ENCODE peak calls at places on chromosome X, in six cellular contexts. K is CD8-positive, alpha-beta T cell; J is H9; F is cardiac muscle cell; N is hepatocyte; X is naive thymus-derived CD4-positive, alpha-beta T cell. O is an unnamed sample. For H3K9me3, the result is how much of the 10 kb centered on the place peaks cover.

GRCh38 chrX:31909850-31910547 is 838.2 kb upstream of the FTHL17 start:
- DNase-seq in K (no peak), J (no peak), F (no peak), N (no peak), X (no peak), O (no peak)

GRCh38 chrX:151970661-151971060 is 3.8 kb downstream of the GABRE start:
- DNase-seq in K (no peak), J (no peak), F (peak), N (peak), X (no peak), O (peak)

GRCh38 chrX:124211312-124211942 is 121.0 kb upstream of the TEX13D start:
- DNase-seq in K (no peak), J (no peak), F (peak), N (peak), X (peak), O (no peak)

GRCh38 chrX:806586-806985 is 176.0 kb downstream of the SHOX start:
- DNase-seq in K (no peak), J (no peak), F (no peak), N (no peak), X (no peak), O (no peak)

GRCh38 chrX:131614241-131614640 is 70.4 kb downstream of the OR13H1 start:
- DNase-seq in K (no peak), J (no peak), F (no peak), N (no peak), X (no peak), O (no peak)

GRCh38 chrX:2385224-2385623 is 115.6 kb downstream of the DHRSX start:
- DNase-seq in K (no peak), J (no peak), F (peak), N (no peak), X (no peak), O (no peak)

GRCh38 chrX:45783002-45783401 is 582.3 kb upstream of the DIPK2B start:
- DNase-seq in K (no peak), J (no peak), F (no peak), N (no peak), X (no peak), O (no peak)

GRCh38 chrX:13778916-13779315 is 38.0 kb downstream of the GPM6B start:
- DNase-seq in K (no peak), J (no peak), F (peak), N (no peak), X (no peak), O (no peak)

GRCh38 chrX:30620980-30621716 is 32.1 kb upstream of the GK start:
- DNase-seq in K (no peak), J (no peak), F (peak), N (peak), X (no peak), O (no peak)

GRCh38 chrX:153831435-153832150 is 1.2 kb upstream of the PDZD4 start:
- DNase-seq in K (no peak), J (no peak), F (no peak), N (no peak), X (no peak), O (no peak)

GRCh38 chrX:39451061-39451460 is 646.7 kb downstream of the BCOR start:
- DNase-seq in K (no peak), J (no peak), F (no peak), N (no peak), X (no peak), O (no peak)

GRCh38 chrX:45172890-45173289 is 27.8 kb downstream of the DIPK2B start:
- DNase-seq in K (no peak), J (no peak), F (peak), N (peak), X (no peak), O (no peak)

GRCh38 chrX:133999013-133999705 is 13.8 kb upstream of the GPC3 start:
- DNase-seq in K (no peak), J (no peak), F (peak), N (no peak), X (no peak), O (no peak)

GRCh38 chrX:43882294-43882681 is at the start of gene MAOB:
- DNase-seq in K (no peak), J (peak), F (no peak), N (peak), X (peak), O (peak)

GRCh38 chrX:119190251-119190651 is 45.8 kb upstream of the PGRMC1 start:
- DNase-seq in K (no peak), J (no peak), F (peak), N (no peak), X (no peak), O (no peak)

GRCh38 chrX:19721726-19722370 is 165.6 kb downstream of the SH3KBP1 start:
- DNase-seq in K (no peak), J (no peak), F (no peak), N (no peak), X (no peak), O (no peak)

GRCh38 chrX:109826954-109827708 is 94.1 kb upstream of the ACSL4 start:
- DNase-seq in K (no peak), J (no peak), F (peak), N (peak), X (no peak), O (peak)

GRCh38 chrX:38215141-38215540 is 5.5 kb downstream of the SRPX start:
- DNase-seq in K (no peak), J (no peak), F (peak), N (no peak), X (no peak), O (no peak)

GRCh38 chrX:111634823-111635410 is 46.1 kb upstream of the ALG13 start:
- DNase-seq in K (no peak), J (no peak), F (no peak), N (no peak), X (no peak), O (no peak)

GRCh38 chrX:115650916-115651315 is 89.9 kb downstream of the PLS3 start:
- DNase-seq in K (no peak), J (peak), F (peak), N (peak), X (no peak), O (no peak)

GRCh38 chrX:101078716-101079115 is at the start of gene TMEM35A:
- DNase-seq in K (no peak), J (peak), F (peak), N (peak), X (no peak), O (no peak)

GRCh38 chrX:143648705-143649104 is 12.8 kb upstream of the SLITRK4 start:
- DNase-seq in K (no peak), J (peak), F (peak), N (peak), X (no peak), O (no peak)

GRCh38 chrX:110146521-110146920 is 143.6 kb downstream of the TMEM164 start:
- DNase-seq in K (no peak), J (no peak), F (peak), N (peak), X (peak), O (peak)

GRCh38 chrX:107894038-107894437 is 68.4 kb downstream of the MID2 start:
- DNase-seq in K (peak), J (no peak), F (peak), N (peak), X (peak), O (peak)

GRCh38 chrX:149286940-149287349 is 218.2 kb downstream of the IDS start:
- DNase-seq in K (peak), J (peak), F (peak), N (peak), X (peak), O (peak)

GRCh38 chrX:153398275-153398960 is 2.7 kb downstream of the PNMA6E start:
- DNase-seq in K (no peak), J (no peak), F (no peak), N (no peak), X (no peak), O (no peak)

GRCh38 chrX:45513042-45513441 is 312.4 kb upstream of the DIPK2B start:
- DNase-seq in K (no peak), J (no peak), F (no peak), N (no peak), X (no peak), O (no peak)

GRCh38 chrX:108447303-108447702 is 7.7 kb downstream of the COL4A5 start:
- DNase-seq in K (no peak), J (no peak), F (peak), N (no peak), X (no peak), O (no peak)

GRCh38 chrX:68693481-68694410 is 46.3 kb downstream of the STARD8 start:
- DNase-seq in K (no peak), J (peak), F (peak), N (peak), X (no peak), O (no peak)

GRCh38 chrX:70508296-70508911 is 63.8 kb downstream of the DLG3 start:
- DNase-seq in K (no peak), J (peak), F (peak), N (no peak), X (no peak), O (no peak)

GRCh38 chrX:103157511-103158316 is 57.2 kb upstream of the BEX4 start:
- DNase-seq in K (no peak), J (no peak), F (peak), N (peak), X (peak), O (peak)

GRCh38 chrX:106608016-106608415 is 3.8 kb upstream of the RADX start:
- DNase-seq in K (peak), J (no peak), F (no peak), N (no peak), X (peak), O (peak)

GRCh38 chrX:155237719-155238118 is 21.5 kb downstream of the VBP1 start:
- DNase-seq in K (no peak), J (no peak), F (no peak), N (no peak), X (no peak), O (no peak)

GRCh38 chrX:155247497-155247896 is 16.8 kb downstream of the RAB39B start:
- DNase-seq in K (no peak), J (no peak), F (no peak), N (no peak), X (no peak), O (no peak)

GRCh38 chrX:155246748-155247147 is 17.5 kb downstream of the RAB39B start:
- DNase-seq in K (no peak), J (no peak), F (no peak), N (no peak), X (no peak), O (no peak)

DNA sequence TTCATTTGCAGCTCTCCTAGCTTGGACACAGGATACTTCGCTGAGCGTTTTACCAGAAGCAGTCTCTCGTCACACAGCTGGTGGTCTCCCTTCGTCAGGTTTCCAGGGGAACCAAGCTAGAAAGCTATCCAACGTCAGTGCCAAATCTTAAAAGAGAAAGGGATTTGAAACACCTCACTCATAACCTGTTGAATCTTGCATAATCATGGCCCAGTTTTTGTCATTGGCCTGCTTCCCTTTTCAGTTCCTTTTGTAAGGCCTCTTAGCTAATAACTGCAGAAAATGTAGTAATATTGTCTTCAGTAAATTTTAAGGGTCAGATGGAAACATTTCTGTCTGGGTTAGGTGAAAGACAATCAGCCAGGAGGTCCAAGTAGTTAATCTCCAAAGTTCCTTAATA is 22.0 kb downstream of the RAB39B start:
- DNase-seq in K (no peak), J (no peak), F (no peak), N (no peak), X (no peak), O (no peak)
- H3K9me3 ChIP-seq in K (under half), J (under half), F (under half), N (under half), X (under half), O (under half)

DNA sequence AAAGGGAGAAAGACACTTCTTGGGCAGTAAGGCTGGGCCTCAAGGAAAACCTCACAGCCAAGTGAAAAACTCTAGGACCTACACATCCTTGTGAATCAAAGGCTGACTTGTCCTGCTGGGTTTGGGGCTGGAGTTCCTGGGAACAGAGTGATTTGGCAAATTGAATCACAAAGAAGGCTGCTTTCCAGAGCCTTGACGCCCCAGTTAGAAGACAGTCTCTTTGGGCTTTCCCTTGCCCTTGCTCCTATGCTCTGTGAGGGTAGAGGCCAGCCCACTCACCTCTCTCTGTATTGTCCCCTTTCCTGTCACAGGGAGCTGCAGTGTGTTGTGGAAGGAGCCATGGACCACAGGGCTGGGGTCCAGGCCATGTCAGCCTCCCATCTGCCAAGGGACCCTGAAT is 9.6 kb downstream of the AMER1 start:
- DNase-seq in K (no peak), J (peak), F (no peak), N (no peak), X (no peak), O (no peak)
- H3K9me3 ChIP-seq in K (under half), J (under half), F (under half), N (under half), X (under half), O (under half)

GRCh38 chrX:93177930-93178329 is 495.4 kb downstream of the NAP1L3 start:
- DNase-seq in K (no peak), J (no peak), F (no peak), N (no peak), X (no peak), O (no peak)
- H3K9me3 ChIP-seq in K (under half), J (under half), F (under half), N (under half), X (under half), O (under half)

GRCh38 chrX:66001596-66001995 is 38.3 kb downstream of the VSIG4 start:
- DNase-seq in K (no peak), J (no peak), F (no peak), N (no peak), X (no peak), O (no peak)

GRCh38 chrX:66000178-66000577 is 39.7 kb downstream of the VSIG4 start:
- DNase-seq in K (no peak), J (no peak), F (no peak), N (no peak), X (no peak), O (no peak)

GRCh38 chrX:66000628-66001275 is 39.1 kb downstream of the VSIG4 start:
- DNase-seq in K (no peak), J (no peak), F (no peak), N (no peak), X (no peak), O (no peak)

GRCh38 chrX:66004928-66005831 is 34.7 kb downstream of the VSIG4 start:
- DNase-seq in K (no peak), J (no peak), F (no peak), N (no peak), X (peak), O (no peak)

GRCh38 chrX:66002832-66003680 is 36.8 kb downstream of the VSIG4 start:
- DNase-seq in K (no peak), J (no peak), F (no peak), N (no peak), X (no peak), O (no peak)
- H3K9me3 ChIP-seq in K (under half), J (under half), F (under half), N (under half), X (under half), O (under half)

DNA sequence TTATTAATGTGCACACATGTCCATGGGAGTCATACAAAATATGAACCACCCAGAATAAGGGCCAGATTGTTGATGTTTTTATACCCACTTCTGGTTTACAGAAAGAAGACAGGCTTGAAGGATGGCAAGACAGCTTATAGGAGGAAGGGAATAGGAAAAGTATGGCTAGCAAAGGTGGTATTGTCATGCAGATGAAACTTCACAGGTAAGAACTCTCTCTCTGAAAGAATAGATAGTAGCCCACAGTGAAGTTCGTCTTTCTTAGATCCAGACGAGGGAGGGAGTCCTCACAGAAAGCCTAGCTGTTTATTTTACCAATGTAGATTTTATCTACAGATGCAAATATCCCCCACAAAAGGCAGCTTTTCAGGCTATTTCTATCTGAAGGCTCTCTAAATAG is 43.7 kb upstream of the SPIN4 start:
- DNase-seq in K (no peak), J (no peak), F (no peak), N (no peak), X (no peak), O (no peak)
- H3K9me3 ChIP-seq in K (under half), J (under half), F (under half), N (under half), X (under half), O (under half)

DNA sequence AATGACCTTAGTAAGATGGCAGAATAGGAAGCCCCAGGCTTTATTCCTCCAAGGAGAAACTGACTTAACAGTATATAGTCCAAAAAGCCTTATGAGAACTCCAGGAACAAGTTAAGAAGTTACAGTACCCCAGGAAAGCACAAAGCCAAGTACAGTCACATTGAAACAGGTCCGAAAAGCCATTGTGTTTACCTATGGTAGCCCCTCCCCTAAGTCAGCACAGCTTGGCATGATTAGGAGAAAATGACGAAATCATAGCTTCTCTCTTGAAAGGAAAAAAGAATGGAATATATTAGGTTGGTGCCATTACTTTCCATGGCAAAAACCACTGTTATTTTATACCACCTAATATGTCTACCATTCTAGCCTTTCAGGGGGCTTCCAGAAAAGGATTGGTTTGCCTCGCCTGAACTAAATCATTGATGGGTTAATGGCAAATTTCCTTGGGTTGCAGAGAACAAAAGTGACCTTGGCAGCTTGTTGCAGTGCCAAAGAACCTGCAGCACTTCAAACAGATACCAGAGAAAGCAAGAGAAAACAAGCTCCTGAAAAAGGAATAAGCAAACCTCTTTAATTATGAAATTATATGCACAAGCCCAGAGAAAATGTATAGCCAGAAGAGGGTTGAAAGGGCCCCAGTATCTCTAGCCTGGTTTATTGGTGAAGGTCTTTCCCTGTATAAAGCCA is 130.6 kb downstream of the PTCHD1 start:
- DNase-seq in K (no peak), J (no peak), F (no peak), N (no peak), X (no peak), O (no peak)
- H3K9me3 ChIP-seq in K (under half), J (under half), F (under half), N (under half), X (under half), O (under half)

DNA sequence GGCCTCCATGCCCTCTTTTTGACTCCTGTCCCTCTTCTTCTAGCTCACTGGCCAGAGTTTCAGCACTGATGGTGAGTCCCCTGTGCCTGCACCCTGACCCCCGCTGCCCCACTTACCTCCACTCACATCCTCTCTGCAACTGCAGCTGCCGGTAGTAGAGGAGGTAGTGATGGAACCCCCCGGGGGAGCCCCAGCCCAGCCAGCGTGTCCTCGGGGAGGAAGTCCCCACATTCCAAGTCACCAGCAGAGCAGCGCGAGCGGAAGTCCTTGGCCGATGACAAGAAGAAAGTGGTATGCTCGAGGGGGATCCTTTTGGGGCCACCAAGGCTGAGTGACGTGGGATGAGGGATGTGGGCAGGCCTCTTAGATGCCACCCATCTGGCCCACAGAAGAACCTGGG is 5.8 kb downstream of the ARAF start:
- DNase-seq in K (no peak), J (no peak), F (no peak), N (no peak), X (no peak), O (no peak)
- H3K9me3 ChIP-seq in K (under half), J (under half), F (under half), N (under half), X (under half), O (under half)

O was measured in Caco-2.